ENCODE peak calls at places on chromosomes 4 and X, in six cellular contexts. H is heart left ventricle; G is right cardiac atrium; N is CD4-positive, alpha-beta T cell; R is psoas muscle; O is adrenal gland. A is an unnamed sample.

GRCh38 chr4:47824844-47825243 is 13.0 kb downstream of the CORIN start:
- DNase-seq in H (peak; percentile 68), G (peak; percentile 73), N (no peak), R (no peak), O (no peak), A (no peak)

GRCh38 chr4:128159967-128160366 is 98.9 kb downstream of the LARP1B start:
- DNase-seq in H (no peak), G (no peak), N (no peak), R (no peak), O (no peak), A (no peak)

GRCh38 chr4:97121493-97121892 is 1021.8 kb downstream of the STPG2 start:
- DNase-seq in H (no peak), G (no peak), N (no peak), R (no peak), O (no peak), A (no peak)

GRCh38 chr4:132605551-132605950 is 543.5 kb upstream of the PCDH10 start:
- DNase-seq in H (no peak), G (no peak), N (no peak), R (no peak), O (no peak), A (no peak)

GRCh38 chr4:145842224-145842887 is 96.3 kb downstream of the ZNF827 start:
- DNase-seq in H (no peak), G (no peak), N (no peak), R (no peak), O (no peak), A (no peak)

GRCh38 chrX:112834016-112834855 is 6.4 kb downstream of the AMOT start:
- DNase-seq in H (no peak), G (no peak), N (no peak), R (no peak), O (no peak), A (no peak)

GRCh38 chr4:141569141-141569540 is 67.2 kb upstream of the IL15 start:
- DNase-seq in H (no peak), G (no peak), N (no peak), R (no peak), O (no peak), A (no peak)

GRCh38 chr4:47465008-47465407 is 1.5 kb upstream of the COMMD8 start:
- DNase-seq in H (no peak), G (no peak), N (no peak), R (no peak), O (no peak), A (no peak)

GRCh38 chr4:158015241-158015640 is 157.6 kb downstream of the GASK1B start:
- DNase-seq in H (no peak), G (no peak), N (no peak), R (no peak), O (no peak), A (no peak)

DNA sequence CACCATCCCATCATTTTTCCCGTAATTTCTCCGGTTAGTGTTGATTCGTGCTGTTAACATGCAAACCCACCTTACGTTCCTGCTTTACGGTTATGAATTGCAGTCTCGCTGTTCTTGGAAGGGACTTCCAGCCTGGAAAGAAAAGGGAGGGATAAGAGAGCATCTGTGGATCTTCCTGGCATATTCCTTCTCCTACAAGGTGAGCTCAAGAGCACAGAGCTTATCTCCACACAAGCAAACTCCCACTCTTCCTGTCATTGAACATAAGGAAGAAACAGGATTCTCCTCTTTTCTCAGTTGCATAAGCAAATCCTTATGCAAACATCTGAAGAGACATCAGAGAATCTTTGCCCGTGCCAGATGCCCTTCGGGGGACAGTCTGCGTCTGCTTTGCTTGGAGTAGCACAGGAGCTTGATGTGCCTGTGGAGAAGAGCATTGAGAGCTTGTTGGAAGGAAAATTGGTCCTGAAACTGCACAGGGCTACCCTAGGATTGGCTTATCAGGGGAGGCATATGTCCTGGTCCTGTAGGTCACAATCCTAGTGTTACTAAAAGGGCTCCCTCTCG is 127.1 kb downstream of the ASMT start:
- DNase-seq in H (no peak), G (no peak), N (no peak), R (no peak), O (no peak), A (no peak)
- H3K9me3 ChIP-seq in H (no peaks in the 10 kb centered on the region), G (no peaks in the 10 kb centered on the region), N (peaks cover 7% of the 10 kb centered on the region), R (peaks cover 4% of the 10 kb centered on the region), O (no peaks in the 10 kb centered on the region), A (no peaks in the 10 kb centered on the region)

DNA sequence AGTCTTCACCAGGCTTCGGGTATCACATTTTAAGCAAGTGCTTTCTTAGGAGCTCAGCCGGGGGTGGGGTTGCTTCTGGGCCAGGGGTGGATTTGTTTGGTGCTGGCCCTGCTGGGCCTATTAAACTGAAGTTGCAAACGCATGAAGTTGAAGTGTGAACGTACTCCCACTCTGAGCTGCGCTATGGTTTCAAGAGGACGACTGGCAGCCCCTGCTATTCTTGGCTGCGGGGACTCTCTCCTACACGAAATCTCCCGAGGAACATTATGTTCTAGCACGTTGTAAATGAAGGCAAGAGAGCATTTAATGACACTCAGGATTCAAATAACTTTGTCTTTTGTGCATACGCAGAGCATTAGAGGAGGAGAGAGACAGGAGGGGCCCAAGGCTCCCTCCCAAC is 401.3 kb upstream of the BOD1L1 start:
- DNase-seq in H (peak; percentile 53), G (no peak), N (no peak), R (no peak), O (no peak), A (no peak)
- H3K9me3 ChIP-seq in H (no peaks in the 10 kb centered on the region), G (no peaks in the 10 kb centered on the region), N (no peaks in the 10 kb centered on the region), R (no peaks in the 10 kb centered on the region), O (no peaks in the 10 kb centered on the region), A (no peaks in the 10 kb centered on the region)

DNA sequence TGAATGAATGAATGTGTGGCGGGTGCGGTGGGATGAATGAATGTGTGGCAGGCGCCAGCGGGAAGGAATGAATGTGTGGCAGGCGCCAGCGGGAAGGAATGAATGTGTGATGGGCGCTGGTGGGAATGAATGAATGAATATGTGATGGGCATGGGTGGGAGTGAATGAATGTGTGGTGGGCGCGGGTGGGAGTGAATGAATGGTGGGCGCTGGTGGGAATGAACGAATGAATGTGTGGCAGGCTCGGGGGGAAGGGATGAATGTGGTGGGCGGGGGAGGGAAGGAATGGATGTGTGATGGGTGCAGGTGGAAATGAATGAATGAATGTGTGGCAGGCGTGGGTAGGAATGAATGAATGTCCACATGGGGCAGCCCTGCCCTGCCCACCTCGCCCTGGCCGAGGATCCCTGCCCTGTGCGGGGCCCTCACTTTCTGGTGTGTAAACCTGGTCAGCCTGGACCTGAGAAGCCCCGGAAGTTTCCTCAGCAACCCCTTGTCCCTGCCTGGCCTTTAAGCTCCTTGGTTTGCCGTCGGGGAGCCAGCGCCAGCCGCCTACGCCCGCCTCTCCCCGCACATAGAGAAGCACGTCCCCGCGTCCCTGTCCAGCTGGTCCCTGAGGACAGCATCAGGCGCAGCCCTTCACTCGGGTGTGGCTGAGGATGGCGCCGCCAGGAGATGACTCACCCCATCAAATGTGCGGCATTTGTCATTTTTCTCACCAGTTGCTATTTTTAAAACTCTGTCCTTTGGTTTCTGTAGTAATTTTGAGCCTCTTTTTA is 112.8 kb upstream of the LRPAP1 start:
- DNase-seq in H (peak; percentile 51), G (peak; percentile 51), N (no peak), R (no peak), O (peak; percentile 25), A (no peak)
- H3K9me3 ChIP-seq in H (no peaks in the 10 kb centered on the region), G (no peaks in the 10 kb centered on the region), N (no peaks in the 10 kb centered on the region), R (no peaks in the 10 kb centered on the region), O (no peaks in the 10 kb centered on the region), A (no peaks in the 10 kb centered on the region)

GRCh38 chrX:154312116-154312515 is 16.5 kb downstream of the TKTL1 start:
- DNase-seq in H (no peak), G (no peak), N (no peak), R (no peak), O (no peak), A (no peak)
- H3K9me3 ChIP-seq in H (no peaks in the 10 kb centered on the region), G (no peaks in the 10 kb centered on the region), N (no peaks in the 10 kb centered on the region), R (no peaks in the 10 kb centered on the region), O (no peaks in the 10 kb centered on the region), A (no peaks in the 10 kb centered on the region)